ENCODE peak calls at places on chromosomes 5 and 9, in four cellular contexts. One of them, this sample, is unnamed. For H3K4me1, the result is how much of the 10 kb centered on the place peaks cover.

GRCh38 chr9:93676310-93677054 is 100.1 kb downstream of the PHF2 start:
- DNase-seq in prostate gland: no peak
- DNase-seq in endothelial cell of umbilical vein: no peak
- DNase-seq in breast epithelium: peak
- DNase-seq in this sample: no peak

GRCh38 chr5:19690978-19691377 is 297.0 kb downstream of the CDH18 start:
- DNase-seq in breast epithelium: no peak
- DNase-seq in prostate gland: no peak
- DNase-seq in endothelial cell of umbilical vein: no peak
- DNase-seq in this sample: no peak

GRCh38 chr5:178449163-178450060 is 140.8 kb downstream of the COL23A1 start:
- DNase-seq in prostate gland: no peak
- DNase-seq in breast epithelium: no peak
- DNase-seq in endothelial cell of umbilical vein: peak
- DNase-seq in this sample: no peak

GRCh38 chr9:131728961-131729360 is 10.9 kb downstream of the RAPGEF1 start:
- DNase-seq in prostate gland: no peak
- DNase-seq in endothelial cell of umbilical vein: peak
- DNase-seq in breast epithelium: no peak
- DNase-seq in this sample: no peak

GRCh38 chr5:9653811-9654210 is 23.7 kb upstream of the TAS2R1 start:
- DNase-seq in prostate gland: peak
- DNase-seq in endothelial cell of umbilical vein: no peak
- DNase-seq in breast epithelium: no peak
- DNase-seq in this sample: no peak

GRCh38 chr9:104091708-104092107 is 2.4 kb upstream of the SMC2 start:
- DNase-seq in breast epithelium: no peak
- DNase-seq in endothelial cell of umbilical vein: peak
- DNase-seq in prostate gland: no peak
- DNase-seq in this sample: no peak

GRCh38 chr9:135448570-135449180 is 30.9 kb upstream of the PPP1R26 start:
- DNase-seq in endothelial cell of umbilical vein: no peak
- DNase-seq in prostate gland: no peak
- DNase-seq in breast epithelium: no peak
- DNase-seq in this sample: no peak

GRCh38 chr5:978051-978450 is 30.6 kb upstream of the NKD2 start:
- DNase-seq in breast epithelium: peak
- DNase-seq in prostate gland: no peak
- DNase-seq in endothelial cell of umbilical vein: no peak
- DNase-seq in this sample: no peak

GRCh38 chr5:115842952-115843351 is 1.2 kb downstream of the AP3S1 start:
- DNase-seq in breast epithelium: no peak
- DNase-seq in prostate gland: no peak
- DNase-seq in endothelial cell of umbilical vein: peak
- DNase-seq in this sample: no peak

GRCh38 chr5:115843444-115844130 is 1.9 kb downstream of the AP3S1 start:
- DNase-seq in prostate gland: no peak
- DNase-seq in breast epithelium: no peak
- DNase-seq in endothelial cell of umbilical vein: no peak
- DNase-seq in this sample: no peak

GRCh38 chr5:115841382-115842088 is at the start of the genes AP3S1 and ATG12:
- DNase-seq in prostate gland: peak
- DNase-seq in endothelial cell of umbilical vein: peak
- DNase-seq in breast epithelium: peak
- DNase-seq in this sample: peak

GRCh38 chr5:115840825-115841224 is 540 bp downstream of the ATG12 start:
- DNase-seq in endothelial cell of umbilical vein: peak
- DNase-seq in prostate gland: no peak
- DNase-seq in breast epithelium: no peak
- DNase-seq in this sample: no peak

GRCh38 chr5:115842089-115842881 is 550 bp downstream of the AP3S1 start:
- DNase-seq in prostate gland: peak
- DNase-seq in breast epithelium: no peak
- DNase-seq in endothelial cell of umbilical vein: no peak
- DNase-seq in this sample: no peak
- H3K4me1 ChIP-seq in prostate gland: under half
- H3K4me1 ChIP-seq in breast epithelium: under half
- H3K4me1 ChIP-seq in endothelial cell of umbilical vein: under half
- H3K4me1 ChIP-seq in this sample: under half

GRCh38 chr9:33331411-33331891 is 41.1 kb downstream of the NFX1 start:
- DNase-seq in endothelial cell of umbilical vein: peak
- DNase-seq in prostate gland: no peak
- DNase-seq in breast epithelium: no peak
- DNase-seq in this sample: no peak
- TF ChIP-seq POLR2A in endothelial cell of umbilical vein: no peak
- TF ChIP-seq POLR2A in prostate gland: no peak
- TF ChIP-seq POLR2A in breast epithelium: no peak
- TF ChIP-seq POLR2A in this sample: no peak

DNA sequence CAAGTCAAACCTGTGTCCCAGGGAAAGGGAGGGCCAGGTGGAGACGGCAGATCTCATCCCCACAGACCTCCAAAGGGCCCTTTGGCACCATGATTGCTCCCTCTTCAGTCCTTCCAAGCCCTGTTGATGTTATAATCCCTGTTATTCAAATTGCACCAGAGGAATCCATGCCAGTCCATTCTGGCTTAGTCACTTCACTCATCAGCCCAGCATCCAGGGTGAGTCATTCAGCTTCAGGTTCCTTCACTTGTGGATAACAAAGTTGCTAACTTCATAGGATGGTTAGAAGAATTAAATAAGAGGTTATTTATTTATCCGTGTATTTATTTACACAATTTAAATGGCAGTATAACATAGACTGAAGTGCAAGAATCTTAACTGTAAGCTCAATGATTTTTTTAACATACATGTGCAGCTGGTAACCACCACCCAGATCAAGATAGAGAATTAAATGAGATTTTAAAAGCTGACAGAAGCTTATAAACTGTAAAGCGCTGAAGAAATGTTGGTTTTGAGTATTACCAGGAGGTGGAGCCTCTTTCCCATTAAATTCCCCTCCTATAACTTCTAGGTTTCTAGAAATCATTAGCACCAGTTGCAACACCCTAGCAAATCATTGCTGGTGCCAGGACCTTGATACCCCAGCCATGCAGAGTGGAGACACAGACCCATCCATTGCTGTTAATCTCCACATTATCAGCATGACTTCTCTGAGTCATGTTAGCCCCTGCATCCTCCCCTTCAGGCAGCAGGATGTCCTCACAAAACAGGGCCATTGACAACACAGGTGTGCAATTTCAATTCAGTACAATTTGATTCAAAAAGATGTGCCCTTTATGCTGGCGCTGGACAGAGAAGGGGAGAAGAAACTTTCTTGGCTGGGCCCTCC is 77.4 kb downstream of the SEC61B start:
- DNase-seq in prostate gland: no peak
- DNase-seq in endothelial cell of umbilical vein: peak
- DNase-seq in breast epithelium: no peak
- DNase-seq in this sample: no peak
- TF ChIP-seq CTCF in prostate gland: no peak
- TF ChIP-seq CTCF in endothelial cell of umbilical vein: no peak
- TF ChIP-seq CTCF in breast epithelium: no peak
- TF ChIP-seq CTCF in this sample: no peak

GRCh38 chr5:95858661-95859326 is 36.3 kb upstream of the GLRX start:
- DNase-seq in prostate gland: peak
- DNase-seq in breast epithelium: peak
- DNase-seq in endothelial cell of umbilical vein: peak
- DNase-seq in this sample: peak
- H3K4me1 ChIP-seq in prostate gland: under half
- H3K4me1 ChIP-seq in breast epithelium: under half
- H3K4me1 ChIP-seq in endothelial cell of umbilical vein: half or more
- H3K4me1 ChIP-seq in this sample: half or more

DNA sequence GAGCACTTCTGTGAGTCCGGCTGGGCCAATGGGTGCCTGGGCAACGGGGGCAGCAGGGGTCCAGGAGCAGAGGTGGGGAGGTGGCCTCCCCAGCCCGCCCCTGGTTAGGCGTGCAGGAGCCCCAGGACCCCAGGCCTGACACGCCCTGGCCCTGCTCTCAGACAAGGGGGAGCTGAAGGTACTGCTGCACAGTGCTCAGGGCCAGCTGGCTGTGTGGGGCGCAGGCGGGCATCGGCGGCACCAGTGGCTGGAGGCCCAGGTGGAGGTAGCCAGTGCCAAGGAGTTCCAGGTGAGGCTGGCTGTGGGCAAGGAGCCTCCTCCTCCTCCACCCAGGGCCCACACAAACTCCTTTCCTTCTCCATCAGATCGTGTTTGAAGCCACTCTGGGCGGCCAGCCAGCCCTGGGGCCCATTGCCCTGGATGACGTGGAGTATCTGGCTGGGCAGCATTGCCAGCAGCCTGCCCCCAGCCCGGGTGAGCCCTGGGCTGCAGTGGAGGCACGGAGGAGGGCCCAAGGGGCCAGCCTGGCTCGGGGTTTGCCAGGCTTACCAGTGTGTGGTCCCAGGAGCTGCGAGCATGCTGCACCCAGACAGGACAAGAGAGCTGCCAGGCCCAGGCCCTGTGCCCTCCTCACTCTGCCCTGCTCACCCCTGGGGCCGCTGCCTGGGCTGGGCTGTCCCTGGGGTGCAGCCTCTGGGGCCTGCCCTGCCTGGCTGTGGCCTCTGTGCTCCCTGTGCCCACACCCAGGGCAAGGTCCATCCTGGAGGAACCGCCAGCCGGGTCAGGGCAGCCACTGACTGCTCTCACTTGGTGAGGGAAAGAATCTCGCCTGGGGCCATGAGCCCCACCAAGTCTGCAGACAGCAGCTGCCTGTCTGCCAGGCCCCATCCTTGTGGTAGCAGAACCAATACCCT is 7.0 kb downstream of the MAMDC4 start:
- DNase-seq in breast epithelium: peak
- DNase-seq in endothelial cell of umbilical vein: no peak
- DNase-seq in prostate gland: peak
- DNase-seq in this sample: no peak
- TF ChIP-seq POLR2A in breast epithelium: no peak
- TF ChIP-seq POLR2A in endothelial cell of umbilical vein: no peak
- TF ChIP-seq POLR2A in prostate gland: no peak
- TF ChIP-seq POLR2A in this sample: no peak

GRCh38 chr5:96668725-96669124 is 6.5 kb downstream of the CAST start:
- DNase-seq in prostate gland: no peak
- DNase-seq in breast epithelium: no peak
- DNase-seq in endothelial cell of umbilical vein: no peak
- DNase-seq in this sample: no peak
- TF ChIP-seq CTCF in prostate gland: no peak
- TF ChIP-seq CTCF in breast epithelium: no peak
- TF ChIP-seq CTCF in endothelial cell of umbilical vein: no peak
- TF ChIP-seq CTCF in this sample: no peak